ENCODE peak calls at places on chromosomes 12 and 14, in seven cellular contexts. H is stimulated activated naive CD8-positive, alpha-beta T cell treated with anti-CD3 and anti-CD28 coated beads, Interleukin-15, Interleukin-2, amounts not matched to agents 100 U/mL and 50 U/mL, for 24 hours; U is hippocampal formation; E is GM19239; W is midbrain; J is hypothalamus; O is ELF-1. Z is an unnamed sample.

GRCh38 chr12:128337456-128338160 is 70.6 kb downstream of the TMEM132C start:
- DNase-seq in U (no peak), J (no peak), O (peak), W (no peak), E (no peak), H (no peak), Z (no peak)

GRCh38 chr12:108511633-108512540 is 3.2 kb upstream of the FICD start:
- DNase-seq in H (peak), E (peak), W (peak), J (no peak), U (peak), O (peak), Z (peak)

GRCh38 chr12:94057262-94058151 is 90.9 kb upstream of the PLXNC1 start:
- DNase-seq in W (no peak), U (no peak), E (no peak), O (peak), J (no peak), H (no peak), Z (peak)

GRCh38 chr12:123854918-123855317 is 92.8 kb downstream of the DNAH10 start:
- DNase-seq in O (peak), U (no peak), E (no peak), H (no peak), J (no peak), W (no peak), Z (no peak)

GRCh38 chr14:90060312-90060964 is 1.4 kb upstream of the KCNK13 start:
- DNase-seq in H (peak), J (peak), E (peak), O (peak), U (peak), W (peak), Z (no peak)

GRCh38 chr14:31241450-31242114 is 34.0 kb upstream of the HECTD1 start:
- DNase-seq in W (no peak), J (no peak), U (no peak), O (no peak), H (no peak), E (no peak), Z (peak)

GRCh38 chr12:53051881-53052412 is 2.1 kb downstream of the TNS2 start:
- DNase-seq in U (no peak), H (no peak), E (no peak), O (no peak), W (no peak), J (no peak), Z (no peak)

GRCh38 chr12:23380419-23381100 is 568.9 kb downstream of the SOX5 start:
- DNase-seq in J (no peak), O (no peak), H (no peak), W (no peak), U (no peak), E (no peak), Z (no peak)

GRCh38 chr14:36521598-36522345 is 1.7 kb upstream of the NKX2-1 start:
- DNase-seq in O (no peak), U (no peak), J (no peak), E (peak), W (no peak), H (no peak), Z (no peak)

GRCh38 chr12:19131020-19131431 is 1.5 kb downstream of the PLEKHA5 start:
- DNase-seq in E (no peak), O (peak), J (no peak), H (no peak), U (peak), W (peak), Z (peak)

GRCh38 chr14:104665663-104666522 is 23.5 kb upstream of the INF2 start:
- DNase-seq in O (peak), W (peak), H (peak), U (peak), J (peak), E (no peak), Z (peak)

GRCh38 chr12:124665516-124665915 is 98.1 kb upstream of the NCOR2 start:
- DNase-seq in O (peak), E (no peak), U (no peak), J (no peak), W (no peak), H (no peak), Z (no peak)

GRCh38 chr12:45254254-45254653 is 38.4 kb downstream of the ANO6 start:
- DNase-seq in H (no peak), J (no peak), O (no peak), W (no peak), U (no peak), E (no peak), Z (no peak)

GRCh38 chr14:65838565-65838964 is 426.0 kb downstream of the FUT8 start:
- DNase-seq in W (no peak), H (no peak), J (no peak), E (no peak), U (no peak), O (no peak), Z (no peak)

GRCh38 chr12:121237415-121237814 is 27.5 kb downstream of the P2RX4 start:
- DNase-seq in W (no peak), J (no peak), H (no peak), E (no peak), O (no peak), U (no peak), Z (no peak)

GRCh38 chr14:26526132-26526531 is 71.7 kb downstream of the NOVA1 start:
- DNase-seq in U (no peak), H (no peak), J (no peak), E (no peak), W (no peak), O (no peak), Z (no peak)

GRCh38 chr12:122423258-122424165 is 1.0 kb upstream of the CLIP1 start:
- DNase-seq in J (peak), O (peak), U (peak), W (peak), E (no peak), H (peak), Z (peak)

GRCh38 chr14:26621807-26622560 is 24.2 kb upstream of the NOVA1 start:
- DNase-seq in W (no peak), U (no peak), J (no peak), O (no peak), H (no peak), E (no peak), Z (no peak)

GRCh38 chr14:52265248-52265647 is 2.2 kb upstream of the PTGDR start:
- DNase-seq in J (no peak), H (no peak), O (no peak), U (no peak), W (no peak), E (peak), Z (no peak)

GRCh38 chr12:122087431-122088180 is 9.1 kb downstream of the MLXIP start:
- DNase-seq in H (no peak), W (no peak), J (no peak), U (no peak), O (no peak), E (no peak), Z (no peak)

GRCh38 chr12:60981473-60981872 is 1278.7 kb upstream of the USP15 start:
- DNase-seq in J (no peak), W (no peak), H (no peak), E (no peak), O (no peak), U (no peak), Z (no peak)

Z was measured in RPMI7951.